ENCODE peak calls at places on chromosomes 6 and 20, in four cellular contexts. C is GM12892, G is fibroblast of lung, U is KBM-7. S is an unnamed sample.

GRCh38 chr6:133070410-133071043 is 170.6 kb upstream of the EYA4 start:
- DNase-seq in C (no peak), G (no peak), U (no peak), S (no peak)

GRCh38 chr6:116764557-116764960 is 960 bp downstream of the FAM162B start:
- DNase-seq in C (no peak), G (no peak), U (no peak), S (peak)

GRCh38 chr20:44959896-44960852 is at the start of gene TOMM34:
- DNase-seq in C (peak), G (peak), U (peak), S (peak)

GRCh38 chr6:35634316-35634715 is 54.4 kb downstream of the FKBP5 start:
- DNase-seq in C (no peak), G (no peak), U (no peak), S (peak)

GRCh38 chr6:122042851-122043250 is 356.6 kb upstream of the HSF2 start:
- DNase-seq in C (no peak), G (peak), U (no peak), S (peak)

GRCh38 chr20:3801299-3801698 is 5.2 kb downstream of the CDC25B start:
- DNase-seq in C (no peak), G (no peak), U (no peak), S (no peak)

GRCh38 chr6:92779758-92780157 is 639.6 kb downstream of the EPHA7 start:
- DNase-seq in C (no peak), G (peak), U (no peak), S (peak)

GRCh38 chr6:136600818-136601217 is 50.6 kb upstream of the MAP7 start:
- DNase-seq in C (no peak), G (no peak), U (no peak), S (peak)

GRCh38 chr6:14524319-14524718 is 406.7 kb downstream of the CD83 start:
- DNase-seq in C (no peak), G (peak), U (no peak), S (no peak)

GRCh38 chr20:3400260-3401155 is 7.0 kb downstream of the DNAAF9 start:
- DNase-seq in C (no peak), G (no peak), U (no peak), S (no peak)

GRCh38 chr20:36090223-36090622 is 64.3 kb upstream of the EPB41L1 start:
- DNase-seq in C (no peak), G (no peak), U (no peak), S (no peak)

GRCh38 chr6:166767191-166767590 is 140.1 kb upstream of the RPS6KA2 start:
- DNase-seq in C (no peak), G (no peak), U (no peak), S (no peak)

GRCh38 chr6:138309695-138310094 is 68.0 kb upstream of the SMIM28 start:
- DNase-seq in C (no peak), G (no peak), U (no peak), S (no peak)

GRCh38 chr20:33025318-33025876 is 6.1 kb upstream of the BPIFB6 start:
- DNase-seq in C (no peak), G (no peak), U (no peak), S (no peak)

S was measured in left kidney.